ENCODE peak calls at places on chromosomes 5 and 9, in nine cellular contexts. R, S, N, J, A, O, T, Z and M are unnamed samples.

GRCh38 chr5:61132559-61132958 is 29.7 kb downstream of the SMIM15 start:
- DNase-seq in A (no peak), J (peak; percentile 50), R (no peak), S (no peak), Z (peak; percentile 62), N (peak; percentile 36), O (no peak), T (peak; percentile 6), M (no peak)

GRCh38 chr5:38719916-38720315 is 125.9 kb upstream of the OSMR start:
- DNase-seq in J (no peak), T (no peak), A (no peak), R (no peak), O (no peak), S (no peak), N (peak; percentile 83), Z (peak; percentile 71), M (no peak)

GRCh38 chr9:27085456-27085855 is 23.6 kb upstream of the TEK start:
- DNase-seq in J (no peak), A (no peak), N (no peak), T (no peak), O (no peak), R (no peak), Z (no peak), S (no peak), M (no peak)

GRCh38 chr5:111922344-111922743 is 165.3 kb upstream of the NREP start:
- DNase-seq in A (no peak), J (no peak), S (no peak), O (no peak), R (no peak), T (no peak), Z (no peak), N (no peak), M (no peak)

GRCh38 chr9:18397076-18397475 is 76.9 kb upstream of the ADAMTSL1 start:
- DNase-seq in S (no peak), O (no peak), R (no peak), N (no peak), T (no peak), A (no peak), Z (no peak), J (no peak), M (no peak)

GRCh38 chr5:141692919-141693848 is 11.2 kb upstream of the ARAP3 start:
- DNase-seq in Z (peak; percentile 59), J (peak; percentile 33), R (no peak), T (no peak), S (no peak), A (no peak), O (no peak), N (no peak), M (no peak)

GRCh38 chr5:130280528-130281217 is 376.4 kb downstream of the CHSY3 start:
- DNase-seq in S (no peak), N (no peak), J (no peak), R (no peak), Z (no peak), O (no peak), T (no peak), A (no peak), M (no peak)

GRCh38 chr9:104991144-104991953 is 63.4 kb upstream of the ABCA1 start:
- DNase-seq in N (peak; percentile 79), A (peak; percentile 61), S (peak; percentile 78), J (peak; percentile 91), T (peak; percentile 79), R (peak; percentile 44), Z (peak; percentile 86), O (peak; percentile 86), M (no peak)

GRCh38 chr9:23754551-23754950 is 71.5 kb downstream of the ELAVL2 start:
- DNase-seq in S (no peak), T (no peak), N (no peak), R (no peak), J (no peak), Z (no peak), O (no peak), A (no peak), M (no peak)

GRCh38 chr5:5126444-5126843 is 13.7 kb upstream of the ADAMTS16 start:
- DNase-seq in N (peak; percentile 57), J (no peak), S (no peak), O (no peak), Z (no peak), R (no peak), A (no peak), T (peak; percentile 81), M (no peak)

GRCh38 chr5:80568251-80568650 is 1.8 kb downstream of the ANKRD34B start:
- DNase-seq in T (no peak), R (no peak), A (no peak), J (no peak), N (no peak), O (no peak), Z (no peak), S (no peak), M (no peak)

GRCh38 chr9:1156794-1157193 is 106.6 kb downstream of the DMRT2 start:
- DNase-seq in T (no peak), R (no peak), A (no peak), S (no peak), Z (no peak), J (no peak), N (no peak), O (no peak), M (no peak)

GRCh38 chr5:179505636-179506261 is 44.6 kb upstream of the RUFY1 start:
- DNase-seq in N (no peak), A (no peak), J (no peak), O (no peak), S (no peak), Z (no peak), T (no peak), R (no peak), M (no peak)

GRCh38 chr5:33315170-33315569 is 125.6 kb upstream of the TARS1 start:
- DNase-seq in A (no peak), N (no peak), Z (peak; percentile 12), T (no peak), S (no peak), O (no peak), R (no peak), J (no peak), M (no peak)

GRCh38 chr9:135355466-135356420 is 123.8 kb upstream of the PPP1R26 start:
- DNase-seq in A (no peak), R (no peak), Z (no peak), N (no peak), J (no peak), S (no peak), T (no peak), O (no peak), M (no peak)

GRCh38 chr5:33260098-33260497 is 180.7 kb upstream of the TARS1 start:
- DNase-seq in R (no peak), Z (no peak), S (no peak), J (no peak), N (no peak), O (no peak), A (no peak), T (no peak), M (no peak)

GRCh38 chr9:89444212-89444611 is 53.7 kb downstream of the SEMA4D start:
- DNase-seq in R (no peak), O (no peak), N (no peak), S (no peak), T (no peak), Z (no peak), A (no peak), J (no peak), M (no peak)

GRCh38 chr5:54275361-54275760 is 35.0 kb downstream of the ARL15 start:
- DNase-seq in O (no peak), A (no peak), J (no peak), R (no peak), Z (peak; percentile 88), S (no peak), T (no peak), N (no peak), M (no peak)

GRCh38 chr5:116273458-116274242 is 188.8 kb downstream of the COMMD10 start:
- DNase-seq in J (no peak), O (no peak), T (no peak), A (no peak), S (no peak), Z (peak; percentile 54), R (no peak), N (peak; percentile 36), M (no peak)

GRCh38 chr9:88477300-88477751 is 57.7 kb upstream of the NXNL2 start:
- DNase-seq in J (no peak), Z (peak; percentile 91), A (no peak), O (no peak), N (peak; percentile 98), S (no peak), T (peak; percentile 47), R (no peak), M (no peak)

GRCh38 chr9:38724749-38725148 is 4.8 kb upstream of the FAM240B start:
- DNase-seq in T (no peak), O (no peak), Z (no peak), R (no peak), J (no peak), S (no peak), A (no peak), N (no peak), M (no peak)

GRCh38 chr5:37886207-37886905 is 46.5 kb upstream of the GDNF start:
- DNase-seq in S (no peak), J (no peak), A (no peak), O (no peak), R (no peak), Z (peak; percentile 6), T (no peak), N (no peak), M (no peak)

GRCh38 chr5:102762095-102762534 is 7.0 kb downstream of the PAM start:
- DNase-seq in J (no peak), S (no peak), R (no peak), Z (peak; percentile 73), T (no peak), N (peak; percentile 47), A (no peak), O (no peak), M (no peak)

GRCh38 chr9:18274693-18275092 is 199.3 kb upstream of the ADAMTSL1 start:
- DNase-seq in S (no peak), A (no peak), T (no peak), R (no peak), O (no peak), Z (peak; percentile 67), J (no peak), N (no peak), M (no peak)

GRCh38 chr9:137804908-137805356 is 72.7 kb upstream of the CACNA1B start:
- DNase-seq in N (peak; percentile 7), T (no peak), R (no peak), O (no peak), A (no peak), Z (peak; percentile 12), J (no peak), S (no peak), M (no peak)

GRCh38 chr9:134408939-134409737 is 82.9 kb downstream of the RXRA start:
- DNase-seq in Z (no peak), O (no peak), A (no peak), S (no peak), J (no peak), R (no peak), N (no peak), T (no peak), M (no peak)

GRCh38 chr5:129111351-129111750 is 16.8 kb downstream of the ISOC1 start:
- DNase-seq in R (no peak), A (no peak), T (no peak), O (no peak), Z (no peak), S (no peak), N (no peak), J (no peak), M (no peak)

GRCh38 chr9:77802512-77803293 is 154.6 kb upstream of the GNA14 start:
- DNase-seq in J (no peak), S (no peak), R (no peak), N (no peak), T (no peak), Z (no peak), A (no peak), O (no peak), M (no peak)

GRCh38 chr5:146007270-146007669 is 70.9 kb downstream of the SH3RF2 start:
- DNase-seq in S (no peak), T (peak; percentile 13), R (no peak), O (no peak), J (peak; percentile 34), Z (no peak), N (peak; percentile 28), A (peak; percentile 34), M (no peak)

GRCh38 chr5:150068472-150068871 is 17.9 kb downstream of the CSF1R start:
- DNase-seq in S (no peak), T (no peak), N (no peak), J (no peak), Z (peak; percentile 40), O (no peak), R (no peak), A (no peak), M (no peak)

GRCh38 chr5:108797986-108798385 is 50.3 kb downstream of the FER start:
- DNase-seq in N (no peak), T (no peak), O (no peak), A (no peak), J (no peak), Z (no peak), S (no peak), R (no peak), M (no peak)